ENCODE peak calls at places on chromosome 13, in four cellular contexts. Z is HepG2, L is GM12878, B is K562. Q is an unnamed sample.

GRCh38 chr13:76677047-76677446 is 209.2 kb downstream of the KCTD12 start:
- DNase-seq in Z (no peak), L (no peak), B (no peak), Q (no peak)

GRCh38 chr13:101712026-101712348 is 259.5 kb downstream of the ITGBL1 start:
- DNase-seq in Z (no peak), L (no peak), B (no peak), Q (no peak)

GRCh38 chr13:51581148-51581820 is 3.0 kb upstream of the WDFY2 start:
- DNase-seq in Z (no peak), L (no peak), B (no peak), Q (no peak)

GRCh38 chr13:99380921-99381645 is 73.9 kb upstream of the GPR183 start:
- DNase-seq in Z (no peak), L (peak), B (no peak), Q (peak)

GRCh38 chr13:24652346-24652745 is 27.9 kb upstream of the ATP12A start:
- DNase-seq in Z (no peak), L (no peak), B (no peak), Q (no peak)

GRCh38 chr13:27977476-27978300 is 8.6 kb upstream of the CDX2 start:
- DNase-seq in Z (no peak), L (no peak), B (no peak), Q (no peak)

GRCh38 chr13:30871713-30872029 is 34.4 kb upstream of the MEDAG start:
- DNase-seq in Z (no peak), L (no peak), B (no peak), Q (no peak)

GRCh38 chr13:112058519-112058873 is 8.5 kb upstream of the SOX1 start:
- DNase-seq in Z (no peak), L (no peak), B (no peak), Q (no peak)

GRCh38 chr13:56752630-56753029 is 388.1 kb upstream of the PRR20A start:
- DNase-seq in Z (no peak), L (no peak), B (no peak), Q (no peak)

GRCh38 chr13:101709952-101710351 is 257.5 kb downstream of the ITGBL1 start:
- DNase-seq in Z (peak), L (no peak), B (no peak), Q (no peak)

GRCh38 chr13:38369058-38369457 is 19.4 kb downstream of the UFM1 start:
- DNase-seq in Z (no peak), L (no peak), B (no peak), Q (no peak)

GRCh38 chr13:73957889-73958288 is 176.3 kb downstream of the KLF12 start:
- DNase-seq in Z (no peak), L (no peak), B (no peak), Q (no peak)

GRCh38 chr13:39047560-39047959 is 9.3 kb downstream of the NHLRC3 start:
- DNase-seq in Z (no peak), L (no peak), B (no peak), Q (peak)

GRCh38 chr13:102726430-102726829 is 31.6 kb upstream of the METTL21C start:
- DNase-seq in Z (peak), L (no peak), B (no peak), Q (no peak)

GRCh38 chr13:95276119-95276505 is 25.1 kb downstream of the ABCC4 start:
- DNase-seq in Z (no peak), L (no peak), B (no peak), Q (no peak)

GRCh38 chr13:95256086-95256485 is 45.2 kb downstream of the ABCC4 start:
- DNase-seq in Z (peak), L (no peak), B (no peak), Q (no peak)

GRCh38 chr13:39364797-39365468 is 238.1 kb downstream of the LHFPL6 start:
- DNase-seq in Z (peak), L (no peak), B (no peak), Q (no peak)

GRCh38 chr13:50124536-50125305 is 109.5 kb downstream of the KCNRG start:
- DNase-seq in Z (peak), L (no peak), B (peak), Q (peak)

DNA sequence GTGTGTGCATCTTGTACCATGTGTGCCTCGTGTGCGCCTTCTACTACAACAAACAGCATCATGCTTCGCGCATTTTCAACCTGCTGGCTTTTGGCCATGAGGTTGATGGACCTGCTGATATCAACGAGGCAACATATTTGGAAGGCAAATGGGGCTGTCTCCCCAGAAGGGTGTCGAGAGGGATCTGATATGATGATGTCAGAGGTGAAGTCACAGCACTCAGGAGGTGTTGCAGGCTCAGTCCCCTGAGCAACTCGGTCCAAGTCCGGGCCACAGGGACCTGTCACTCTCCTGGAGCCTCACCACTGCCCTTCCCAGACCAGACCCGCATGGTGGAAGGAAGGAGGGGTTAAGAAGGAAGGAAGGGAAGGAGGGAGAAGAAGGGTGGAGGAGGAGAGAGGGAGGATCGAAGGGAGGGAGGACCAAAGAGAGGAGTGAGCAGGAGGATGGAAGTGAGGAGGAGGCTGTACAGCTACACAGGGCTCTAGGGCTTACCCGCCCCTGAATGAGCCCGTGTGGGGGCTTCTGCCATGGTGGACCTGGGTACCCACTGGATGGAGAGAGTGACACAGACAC is 6.7 kb upstream of the C13orf46 start:
- DNase-seq in Z (no peak), L (no peak), B (no peak), Q (no peak)
- TF ChIP-seq HDAC6 in Z (no peak), L (no peak), B (no peak), Q (no peak)

DNA sequence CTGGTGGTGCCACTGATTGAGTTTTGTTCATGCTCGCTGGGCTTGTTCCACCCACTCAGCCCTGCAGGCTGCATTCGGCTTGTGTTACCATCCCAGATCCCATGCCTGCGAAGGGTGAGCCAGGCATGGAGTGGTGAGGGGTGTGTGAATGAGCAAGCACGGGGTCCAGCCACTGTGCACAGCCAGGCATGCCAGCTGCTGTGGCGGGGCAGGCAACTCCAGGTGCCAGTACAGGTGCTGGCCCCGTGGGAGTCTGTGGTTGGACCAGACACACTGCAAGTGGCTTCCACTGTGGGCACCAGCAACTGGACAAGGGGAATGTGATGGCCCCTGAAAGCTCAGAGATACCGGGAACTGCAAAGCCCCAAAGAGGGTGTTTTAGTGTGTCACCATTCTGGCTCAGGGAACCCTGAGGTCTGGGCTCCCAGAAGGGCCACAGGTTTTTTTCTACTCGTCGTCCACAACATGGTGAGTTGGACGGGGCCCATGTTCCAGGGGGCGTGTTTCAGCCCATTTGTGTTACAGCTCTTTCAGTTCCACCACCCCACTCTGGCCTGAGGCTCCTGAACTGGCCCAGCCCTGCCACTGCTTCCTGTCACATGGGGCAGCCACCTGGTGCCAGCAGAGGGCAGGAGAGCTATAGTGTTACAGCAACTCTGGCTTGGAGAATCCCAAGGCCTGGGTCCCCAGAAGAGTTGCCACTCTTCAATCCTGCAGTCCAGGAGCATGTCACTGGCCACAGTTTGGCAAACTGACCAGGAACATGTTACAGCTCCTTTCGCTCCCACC is 217.0 kb upstream of the OBI1 start:
- DNase-seq in Z (no peak), L (no peak), B (no peak), Q (peak)
- TF ChIP-seq CBX5 in Z (no peak), L (no peak), B (no peak), Q (no peak)

GRCh38 chr13:46396341-46396740 is 9.3 kb upstream of the RUBCNL start:
- DNase-seq in Z (no peak), L (no peak), B (no peak), Q (no peak)
- TF ChIP-seq HDAC6 in Z (no peak), L (no peak), B (no peak), Q (no peak)

DNA sequence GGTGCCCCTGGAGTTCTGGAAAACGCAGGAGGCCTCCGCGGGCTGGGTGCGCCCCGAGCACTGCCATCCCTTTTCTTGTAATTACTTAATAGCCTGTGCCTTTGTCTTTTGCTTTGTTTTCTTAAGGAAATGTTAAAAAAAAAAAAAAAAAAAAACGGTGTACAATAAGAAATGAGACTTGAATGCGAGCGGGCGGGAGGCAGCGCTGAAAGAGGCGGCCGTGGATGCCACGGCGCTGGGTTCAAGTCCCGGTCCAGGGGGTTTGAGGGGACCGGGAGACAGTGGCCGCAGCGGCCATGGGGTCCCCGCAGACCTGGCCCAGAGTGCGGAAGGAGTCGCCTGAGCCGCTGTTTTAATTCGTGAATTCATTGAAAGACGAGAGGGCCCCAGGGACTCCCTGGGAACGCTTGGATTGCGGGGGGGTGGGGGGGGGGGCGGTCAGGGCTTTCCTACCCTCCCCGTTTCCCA is 349.1 kb upstream of the ARGLU1 start:
- DNase-seq in Z (no peak), L (no peak), B (no peak), Q (no peak)
- TF ChIP-seq CBX5 in Z (no peak), L (no peak), B (no peak), Q (no peak)

DNA sequence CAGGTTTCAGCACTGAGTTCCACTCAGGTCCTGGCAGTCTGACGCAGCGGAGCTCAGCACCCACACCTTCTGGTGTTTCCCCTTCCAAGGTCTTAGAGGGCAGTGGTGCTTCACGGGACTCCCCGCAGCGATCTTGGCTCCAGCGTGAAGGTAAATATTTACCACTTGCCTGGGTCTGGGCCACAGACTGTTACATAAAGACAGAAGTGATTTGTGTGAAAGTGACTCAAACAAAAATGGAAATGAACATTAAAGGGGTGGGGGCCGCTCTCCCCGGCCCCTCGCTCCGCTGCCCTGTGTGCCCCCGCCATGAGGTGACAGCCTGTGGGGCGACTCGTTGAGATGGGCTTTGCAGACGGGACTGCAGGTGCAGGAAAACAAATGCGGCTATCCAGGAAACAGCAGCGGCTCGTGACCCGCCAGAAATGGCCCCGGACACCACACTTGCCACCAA is 55.0 kb downstream of the GGACT start:
- DNase-seq in Z (peak), L (no peak), B (no peak), Q (peak)
- TF ChIP-seq HDAC6 in Z (no peak), L (no peak), B (no peak), Q (no peak)

DNA sequence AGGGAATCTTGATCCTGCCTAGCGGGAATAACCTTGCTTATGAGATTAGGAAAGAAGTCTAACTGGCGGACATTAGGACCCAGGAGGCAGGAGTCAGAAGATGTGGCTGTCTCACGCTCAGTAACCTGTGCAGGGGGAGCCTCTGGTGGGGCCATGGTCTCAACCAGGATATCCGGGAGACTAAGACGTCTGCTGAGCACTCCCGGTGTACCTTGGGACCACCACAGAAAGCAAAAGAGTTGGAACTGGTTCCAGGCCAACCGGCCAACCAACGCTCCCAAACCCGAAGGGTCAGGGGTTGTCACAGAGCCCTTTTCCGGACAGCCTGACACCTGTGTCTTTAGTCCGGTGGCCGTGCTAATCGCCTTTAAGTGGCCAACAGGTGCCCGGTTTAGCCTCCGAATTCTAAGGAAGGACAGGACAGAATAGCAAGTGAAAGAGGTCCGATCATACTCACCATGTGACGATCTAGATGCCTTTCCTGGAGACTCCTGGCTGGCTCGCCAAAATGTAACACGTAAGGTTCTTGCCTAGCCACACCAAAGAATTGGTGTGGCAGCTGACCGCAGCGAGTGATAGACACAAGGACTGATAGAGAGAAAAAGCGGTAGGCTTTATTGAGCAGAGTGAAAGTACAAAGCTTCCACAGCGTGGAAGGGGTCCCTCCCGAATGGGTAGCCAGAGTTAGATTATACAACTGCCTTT is 103.9 kb upstream of the DIAPH3 start:
- DNase-seq in Z (no peak), L (no peak), B (peak), Q (peak)
- TF ChIP-seq CBX5 in Z (no peak), L (no peak), B (no peak), Q (no peak)

DNA sequence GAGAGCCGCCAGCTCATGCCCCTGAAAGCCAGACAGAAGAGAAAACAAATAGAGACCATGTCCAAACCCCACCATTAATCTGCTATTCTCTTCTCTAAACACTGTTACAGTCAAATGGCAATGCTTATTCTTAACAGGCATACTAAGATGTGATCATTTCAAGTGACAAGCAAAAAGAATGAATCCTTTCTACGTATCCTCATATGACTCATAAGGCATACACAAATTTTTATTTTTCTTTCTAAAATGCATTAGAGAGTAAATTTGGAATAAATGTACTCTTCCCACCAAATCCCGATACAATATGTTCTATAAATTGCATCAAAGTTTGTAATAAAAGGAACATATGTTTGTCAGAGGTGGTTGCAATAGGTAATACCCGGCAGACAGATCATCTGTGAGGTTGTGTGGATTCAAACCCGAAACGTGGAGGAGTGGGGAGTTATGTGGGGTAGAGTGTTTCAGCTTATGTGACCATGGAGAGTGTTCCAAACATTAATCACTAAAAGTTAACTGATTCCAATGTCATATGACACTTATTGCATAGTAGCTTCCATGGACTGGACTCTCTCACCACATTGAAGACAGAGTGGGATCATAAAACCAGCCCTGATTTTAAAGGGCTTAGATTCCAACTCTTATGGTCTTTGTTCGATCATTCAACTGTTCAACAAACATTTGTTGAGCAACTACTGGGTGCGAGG is 213.1 kb downstream of the DCLK1 start:
- DNase-seq in Z (no peak), L (no peak), B (no peak), Q (no peak)
- TF ChIP-seq HDAC6 in Z (no peak), L (no peak), B (no peak), Q (no peak)

GRCh38 chr13:18714889-18715288 is 466.7 kb downstream of the TUBA3C start:
- DNase-seq in Z (no peak), L (no peak), B (no peak), Q (no peak)
- TF ChIP-seq CBX5 in Z (no peak), L (no peak), B (no peak), Q (no peak)

Q was measured in H1.